ENCODE peak calls at places on chromosomes 5 and 9, in seven cellular contexts. One of them, this sample, is unnamed.

GRCh38 chr5:10018670-10019069 is 231.0 kb downstream of the ATPSCKMT start:
- DNase-seq in Peyer's patch: no peak
- DNase-seq in nucleus accumbens: no peak
- DNase-seq in aorta: no peak
- DNase-seq in globus pallidus: no peak
- DNase-seq in activated CD4-positive, alpha-beta T cell treated with anti-CD3 and anti-CD28 coated beads, Interleukin-2, amount 50 U/mL, for 1 hour: no peak
- DNase-seq in activated CD4-positive, CD25-positive, alpha-beta regulatory T cell treated with anti-CD3 and anti-CD28 coated beads, Interleukin-2, amount 50 U/mL, for 72 hours: no peak
- DNase-seq in this sample: no peak

GRCh38 chr5:140249536-140249935 is 53.4 kb downstream of the PFDN1 start:
- DNase-seq in Peyer's patch: no peak
- DNase-seq in nucleus accumbens: no peak
- DNase-seq in aorta: no peak
- DNase-seq in globus pallidus: no peak
- DNase-seq in activated CD4-positive, alpha-beta T cell treated with anti-CD3 and anti-CD28 coated beads, Interleukin-2, amount 50 U/mL, for 1 hour: no peak
- DNase-seq in activated CD4-positive, CD25-positive, alpha-beta regulatory T cell treated with anti-CD3 and anti-CD28 coated beads, Interleukin-2, amount 50 U/mL, for 72 hours: no peak
- DNase-seq in this sample: no peak

GRCh38 chr9:111886983-111887718 is 9.5 kb upstream of the UGCG start:
- DNase-seq in Peyer's patch: no peak
- DNase-seq in nucleus accumbens: no peak
- DNase-seq in aorta: no peak
- DNase-seq in globus pallidus: no peak
- DNase-seq in activated CD4-positive, alpha-beta T cell treated with anti-CD3 and anti-CD28 coated beads, Interleukin-2, amount 50 U/mL, for 1 hour: no peak
- DNase-seq in activated CD4-positive, CD25-positive, alpha-beta regulatory T cell treated with anti-CD3 and anti-CD28 coated beads, Interleukin-2, amount 50 U/mL, for 72 hours: no peak
- DNase-seq in this sample: no peak

GRCh38 chr9:32928145-32928763 is 73.2 kb downstream of the APTX start:
- DNase-seq in Peyer's patch: no peak
- DNase-seq in nucleus accumbens: no peak
- DNase-seq in aorta: no peak
- DNase-seq in globus pallidus: no peak
- DNase-seq in activated CD4-positive, alpha-beta T cell treated with anti-CD3 and anti-CD28 coated beads, Interleukin-2, amount 50 U/mL, for 1 hour: no peak
- DNase-seq in activated CD4-positive, CD25-positive, alpha-beta regulatory T cell treated with anti-CD3 and anti-CD28 coated beads, Interleukin-2, amount 50 U/mL, for 72 hours: no peak
- DNase-seq in this sample: no peak

GRCh38 chr9:113274474-113275146 is 762 bp downstream of the CDC26 start:
- DNase-seq in Peyer's patch: no peak
- DNase-seq in nucleus accumbens: peak
- DNase-seq in aorta: no peak
- DNase-seq in globus pallidus: peak
- DNase-seq in activated CD4-positive, alpha-beta T cell treated with anti-CD3 and anti-CD28 coated beads, Interleukin-2, amount 50 U/mL, for 1 hour: no peak
- DNase-seq in activated CD4-positive, CD25-positive, alpha-beta regulatory T cell treated with anti-CD3 and anti-CD28 coated beads, Interleukin-2, amount 50 U/mL, for 72 hours: no peak
- DNase-seq in this sample: no peak

GRCh38 chr5:160029004-160029403 is 20.1 kb downstream of the TTC1 start:
- DNase-seq in Peyer's patch: no peak
- DNase-seq in nucleus accumbens: no peak
- DNase-seq in aorta: no peak
- DNase-seq in globus pallidus: no peak
- DNase-seq in activated CD4-positive, alpha-beta T cell treated with anti-CD3 and anti-CD28 coated beads, Interleukin-2, amount 50 U/mL, for 1 hour: no peak
- DNase-seq in activated CD4-positive, CD25-positive, alpha-beta regulatory T cell treated with anti-CD3 and anti-CD28 coated beads, Interleukin-2, amount 50 U/mL, for 72 hours: no peak
- DNase-seq in this sample: no peak

GRCh38 chr9:131605770-131606590 is 60.7 kb downstream of the PRRT1B start:
- DNase-seq in Peyer's patch: no peak
- DNase-seq in nucleus accumbens: no peak
- DNase-seq in aorta: no peak
- DNase-seq in globus pallidus: no peak
- DNase-seq in activated CD4-positive, alpha-beta T cell treated with anti-CD3 and anti-CD28 coated beads, Interleukin-2, amount 50 U/mL, for 1 hour: no peak
- DNase-seq in activated CD4-positive, CD25-positive, alpha-beta regulatory T cell treated with anti-CD3 and anti-CD28 coated beads, Interleukin-2, amount 50 U/mL, for 72 hours: no peak
- DNase-seq in this sample: no peak

GRCh38 chr9:136941231-136942111 is 3.1 kb downstream of the FBXW5 start:
- DNase-seq in Peyer's patch: no peak
- DNase-seq in nucleus accumbens: no peak
- DNase-seq in aorta: peak
- DNase-seq in globus pallidus: no peak
- DNase-seq in activated CD4-positive, alpha-beta T cell treated with anti-CD3 and anti-CD28 coated beads, Interleukin-2, amount 50 U/mL, for 1 hour: no peak
- DNase-seq in activated CD4-positive, CD25-positive, alpha-beta regulatory T cell treated with anti-CD3 and anti-CD28 coated beads, Interleukin-2, amount 50 U/mL, for 72 hours: no peak
- DNase-seq in this sample: peak

GRCh38 chr5:5437227-5438172 is 15.0 kb downstream of the ICE1 start:
- DNase-seq in Peyer's patch: no peak
- DNase-seq in nucleus accumbens: no peak
- DNase-seq in aorta: no peak
- DNase-seq in globus pallidus: no peak
- DNase-seq in activated CD4-positive, alpha-beta T cell treated with anti-CD3 and anti-CD28 coated beads, Interleukin-2, amount 50 U/mL, for 1 hour: no peak
- DNase-seq in activated CD4-positive, CD25-positive, alpha-beta regulatory T cell treated with anti-CD3 and anti-CD28 coated beads, Interleukin-2, amount 50 U/mL, for 72 hours: no peak
- DNase-seq in this sample: no peak

GRCh38 chr9:96299823-96300222 is 2.2 kb downstream of the HSD17B3 start:
- DNase-seq in Peyer's patch: no peak
- DNase-seq in nucleus accumbens: no peak
- DNase-seq in aorta: no peak
- DNase-seq in globus pallidus: no peak
- DNase-seq in activated CD4-positive, alpha-beta T cell treated with anti-CD3 and anti-CD28 coated beads, Interleukin-2, amount 50 U/mL, for 1 hour: no peak
- DNase-seq in activated CD4-positive, CD25-positive, alpha-beta regulatory T cell treated with anti-CD3 and anti-CD28 coated beads, Interleukin-2, amount 50 U/mL, for 72 hours: no peak
- DNase-seq in this sample: no peak

GRCh38 chr9:72579190-72579589 is 57.8 kb downstream of the TMC1 start:
- DNase-seq in Peyer's patch: peak
- DNase-seq in nucleus accumbens: no peak
- DNase-seq in aorta: peak
- DNase-seq in globus pallidus: no peak
- DNase-seq in activated CD4-positive, alpha-beta T cell treated with anti-CD3 and anti-CD28 coated beads, Interleukin-2, amount 50 U/mL, for 1 hour: no peak
- DNase-seq in activated CD4-positive, CD25-positive, alpha-beta regulatory T cell treated with anti-CD3 and anti-CD28 coated beads, Interleukin-2, amount 50 U/mL, for 72 hours: no peak
- DNase-seq in this sample: peak

GRCh38 chr5:9691261-9691660 is 61.1 kb upstream of the TAS2R1 start:
- DNase-seq in Peyer's patch: no peak
- DNase-seq in nucleus accumbens: no peak
- DNase-seq in aorta: no peak
- DNase-seq in globus pallidus: no peak
- DNase-seq in activated CD4-positive, alpha-beta T cell treated with anti-CD3 and anti-CD28 coated beads, Interleukin-2, amount 50 U/mL, for 1 hour: no peak
- DNase-seq in activated CD4-positive, CD25-positive, alpha-beta regulatory T cell treated with anti-CD3 and anti-CD28 coated beads, Interleukin-2, amount 50 U/mL, for 72 hours: no peak
- DNase-seq in this sample: no peak

GRCh38 chr5:71932649-71933338 is 174.5 kb upstream of the MAP1B start:
- DNase-seq in Peyer's patch: peak
- DNase-seq in nucleus accumbens: peak
- DNase-seq in aorta: peak
- DNase-seq in globus pallidus: peak
- DNase-seq in activated CD4-positive, alpha-beta T cell treated with anti-CD3 and anti-CD28 coated beads, Interleukin-2, amount 50 U/mL, for 1 hour: no peak
- DNase-seq in activated CD4-positive, CD25-positive, alpha-beta regulatory T cell treated with anti-CD3 and anti-CD28 coated beads, Interleukin-2, amount 50 U/mL, for 72 hours: no peak
- DNase-seq in this sample: peak

GRCh38 chr9:35510745-35511428 is 21.0 kb downstream of the RUSC2 start:
- DNase-seq in Peyer's patch: peak
- DNase-seq in nucleus accumbens: no peak
- DNase-seq in aorta: peak
- DNase-seq in globus pallidus: no peak
- DNase-seq in activated CD4-positive, alpha-beta T cell treated with anti-CD3 and anti-CD28 coated beads, Interleukin-2, amount 50 U/mL, for 1 hour: no peak
- DNase-seq in activated CD4-positive, CD25-positive, alpha-beta regulatory T cell treated with anti-CD3 and anti-CD28 coated beads, Interleukin-2, amount 50 U/mL, for 72 hours: no peak
- DNase-seq in this sample: peak

GRCh38 chr5:31121224-31121623 is 72.3 kb upstream of the CDH6 start:
- DNase-seq in Peyer's patch: no peak
- DNase-seq in nucleus accumbens: no peak
- DNase-seq in aorta: no peak
- DNase-seq in globus pallidus: no peak
- DNase-seq in activated CD4-positive, alpha-beta T cell treated with anti-CD3 and anti-CD28 coated beads, Interleukin-2, amount 50 U/mL, for 1 hour: no peak
- DNase-seq in activated CD4-positive, CD25-positive, alpha-beta regulatory T cell treated with anti-CD3 and anti-CD28 coated beads, Interleukin-2, amount 50 U/mL, for 72 hours: no peak
- DNase-seq in this sample: no peak

GRCh38 chr9:134066923-134067851 is 639 bp downstream of the BRD3 start:
- DNase-seq in Peyer's patch: peak
- DNase-seq in nucleus accumbens: peak
- DNase-seq in aorta: no peak
- DNase-seq in globus pallidus: peak
- DNase-seq in activated CD4-positive, alpha-beta T cell treated with anti-CD3 and anti-CD28 coated beads, Interleukin-2, amount 50 U/mL, for 1 hour: peak
- DNase-seq in activated CD4-positive, CD25-positive, alpha-beta regulatory T cell treated with anti-CD3 and anti-CD28 coated beads, Interleukin-2, amount 50 U/mL, for 72 hours: peak
- DNase-seq in this sample: no peak

GRCh38 chr5:168415971-168416370 is 70.3 kb upstream of the RARS1 start:
- DNase-seq in Peyer's patch: no peak
- DNase-seq in nucleus accumbens: no peak
- DNase-seq in aorta: no peak
- DNase-seq in globus pallidus: no peak
- DNase-seq in activated CD4-positive, alpha-beta T cell treated with anti-CD3 and anti-CD28 coated beads, Interleukin-2, amount 50 U/mL, for 1 hour: no peak
- DNase-seq in activated CD4-positive, CD25-positive, alpha-beta regulatory T cell treated with anti-CD3 and anti-CD28 coated beads, Interleukin-2, amount 50 U/mL, for 72 hours: no peak
- DNase-seq in this sample: no peak

This sample was measured in left ventricle myocardium superior.